ENCODE peak calls at places on chromosome 18, in seven cellular contexts. U is progenitor cell of endocrine pancreas, O is tibial artery, R is upper lobe of right lung, L is kidney epithelial cell, E is body of pancreas, W is testis. V is an unnamed sample.

GRCh38 chr18:55513199-55513598 is 74.8 kb downstream of the TCF4 start:
- DNase-seq in L (no peak), W (no peak), O (no peak), U (no peak), R (no peak), E (no peak), V (no peak)

GRCh38 chr18:9998330-9998729 is 84.5 kb downstream of the VAPA start:
- DNase-seq in W (no peak), U (no peak), O (no peak), E (no peak), R (no peak), L (no peak), V (no peak)

GRCh38 chr18:61948196-61948800 is 55.5 kb upstream of the RNF152 start:
- DNase-seq in U (no peak), R (no peak), O (no peak), L (no peak), E (no peak), W (no peak), V (no peak)

GRCh38 chr18:48455555-48456478 is 46.6 kb upstream of the ZBTB7C start:
- DNase-seq in U (no peak), E (peak; percentile 25), W (peak; percentile 37), L (peak; percentile 98), O (no peak), R (no peak), V (no peak)

GRCh38 chr18:24426398-24427294 is at the start of gene IMPACT:
- DNase-seq in L (peak; percentile 21), W (peak; percentile 89), U (peak; percentile 85), O (peak; percentile 87), R (peak; percentile 95), E (peak; percentile 83), V (peak; percentile 76)

GRCh38 chr18:44130365-44130942 is 550.2 kb upstream of the SETBP1 start:
- DNase-seq in W (peak; percentile 55), L (peak; percentile 7), O (no peak), U (peak; percentile 23), E (peak; percentile 16), R (no peak), V (no peak)

GRCh38 chr18:6627621-6628020 is 101.9 kb upstream of the ARHGAP28 start:
- DNase-seq in W (no peak), E (no peak), R (no peak), L (no peak), O (no peak), U (no peak), V (no peak)

GRCh38 chr18:78586596-78586995 is 393.0 kb upstream of the SALL3 start:
- DNase-seq in E (no peak), R (no peak), O (no peak), L (no peak), U (no peak), W (no peak), V (no peak)

GRCh38 chr18:34909637-34910364 is 131.4 kb upstream of the MAPRE2 start:
- DNase-seq in L (no peak), E (no peak), W (no peak), U (no peak), R (no peak), O (no peak), V (no peak)

GRCh38 chr18:60549338-60549960 is 176.9 kb upstream of the MC4R start:
- DNase-seq in L (peak; percentile 49), U (no peak), E (peak; percentile 54), W (peak; percentile 66), R (no peak), O (no peak), V (no peak)

GRCh38 chr18:72867721-72868665 is at the start of gene NETO1:
- DNase-seq in W (no peak), L (no peak), E (no peak), U (peak; percentile 42), O (no peak), R (no peak), V (no peak)

GRCh38 chr18:31102020-31102684 is at the start of gene DSC2:
- DNase-seq in O (no peak), R (peak; percentile 81), W (peak; percentile 25), E (peak; percentile 70), L (no peak), U (peak; percentile 68), V (no peak)

GRCh38 chr18:44871771-44872170 is 191.1 kb downstream of the SETBP1 start:
- DNase-seq in L (no peak), R (no peak), O (no peak), W (no peak), U (no peak), E (no peak), V (no peak)

GRCh38 chr18:332721-333513 is 65.1 kb upstream of the THOC1 start:
- DNase-seq in W (peak; percentile 37), R (no peak), O (no peak), E (peak; percentile 45), U (no peak), L (no peak), V (no peak)

GRCh38 chr18:9835112-9835755 is 50.5 kb upstream of the TXNDC2 start:
- DNase-seq in O (no peak), L (no peak), W (no peak), E (no peak), R (no peak), U (no peak), V (no peak)

GRCh38 chr18:47997338-47997780 is 66.9 kb upstream of the SMAD2 start:
- DNase-seq in R (no peak), L (no peak), E (no peak), U (no peak), W (peak; percentile 74), O (no peak), V (no peak)

GRCh38 chr18:3456686-3457069 is 6.7 kb downstream of the TGIF1 start:
- DNase-seq in E (no peak), W (no peak), R (no peak), L (no peak), O (no peak), U (no peak), V (no peak)

GRCh38 chr18:30775629-30776028 is 266.9 kb downstream of the DSC3 start:
- DNase-seq in O (no peak), W (no peak), U (no peak), L (no peak), R (no peak), E (no peak), V (no peak)

GRCh38 chr18:55998071-55998522 is 410.1 kb upstream of the TCF4 start:
- DNase-seq in O (no peak), W (no peak), U (no peak), R (no peak), E (peak; percentile 33), L (peak; percentile 42), V (no peak)

GRCh38 chr18:54479365-54479764 is 111.7 kb upstream of the DYNAP start:
- DNase-seq in O (no peak), L (peak; percentile 0), R (no peak), E (no peak), U (no peak), W (no peak), V (no peak)

GRCh38 chr18:48859311-48860275 is 91.2 kb downstream of the SMAD7 start:
- DNase-seq in E (no peak), W (no peak), R (peak; percentile 66), U (no peak), O (no peak), L (no peak), V (no peak)

GRCh38 chr18:8238507-8238906 is 370.7 kb upstream of the RAB12 start:
- DNase-seq in R (no peak), U (no peak), L (no peak), W (no peak), E (no peak), O (no peak), V (no peak)

DNA sequence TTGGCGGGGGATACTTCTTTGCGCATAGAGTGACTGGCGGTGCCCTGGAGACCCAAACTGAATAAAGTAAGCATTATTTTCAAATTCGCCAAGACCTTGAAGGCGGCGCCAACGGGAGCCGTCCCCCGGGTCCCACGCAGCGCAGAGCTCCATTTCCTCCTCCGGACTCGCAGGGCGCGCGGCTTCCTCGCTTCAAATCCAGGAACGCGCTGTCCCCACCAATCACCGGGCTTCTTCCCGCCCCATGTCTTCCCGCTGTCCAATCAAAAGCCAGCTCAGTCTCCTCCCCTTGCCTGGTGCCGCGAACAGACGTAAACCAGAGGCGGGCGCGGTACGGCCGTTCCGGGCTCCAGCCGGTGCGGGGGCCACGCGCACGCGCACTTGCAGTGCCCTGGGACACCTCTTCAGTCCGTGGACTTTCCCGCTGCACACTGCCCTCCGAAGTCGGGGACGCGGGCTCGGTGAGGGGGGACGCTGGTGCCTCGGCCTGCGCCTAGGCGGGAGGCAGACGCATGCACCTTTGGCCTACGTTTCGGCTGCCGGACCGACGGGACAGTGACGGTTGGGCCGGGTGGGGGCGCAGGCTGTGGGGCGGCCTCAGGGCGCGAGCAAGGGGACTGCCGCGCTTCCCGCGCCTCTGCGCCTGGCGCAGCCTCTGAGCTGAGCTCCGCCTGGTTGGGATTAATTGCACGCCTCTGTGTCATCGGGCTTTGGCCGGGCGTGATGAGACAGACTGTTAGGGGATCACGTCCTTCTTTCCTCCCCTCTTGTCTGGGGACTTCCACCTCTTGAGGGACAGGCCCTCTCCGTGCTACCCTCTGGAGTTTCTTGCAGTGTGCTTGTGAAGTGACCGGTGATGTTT is at the start of gene CEP192:
- DNase-seq in E (peak; percentile 98), R (peak; percentile 98), O (peak; percentile 98), U (peak; percentile 96), L (peak; percentile 89), W (peak; percentile 99), V (peak; percentile 95)
- TF ChIP-seq CTCF in E (no peak), R (no peak), O (no peak), U (peak; percentile 12), L (no peak), W (no peak), V (peak; percentile 22)

GRCh38 chr18:57135705-57136104 is 11.2 kb upstream of the BOD1L2 start:
- DNase-seq in L (no peak), E (no peak), O (no peak), R (no peak), U (no peak), W (no peak), V (no peak)
- TF ChIP-seq CTCF in L (no peak), E (no peak), O (no peak), R (no peak), U (peak; percentile 52), W (no peak), V (no peak)

DNA sequence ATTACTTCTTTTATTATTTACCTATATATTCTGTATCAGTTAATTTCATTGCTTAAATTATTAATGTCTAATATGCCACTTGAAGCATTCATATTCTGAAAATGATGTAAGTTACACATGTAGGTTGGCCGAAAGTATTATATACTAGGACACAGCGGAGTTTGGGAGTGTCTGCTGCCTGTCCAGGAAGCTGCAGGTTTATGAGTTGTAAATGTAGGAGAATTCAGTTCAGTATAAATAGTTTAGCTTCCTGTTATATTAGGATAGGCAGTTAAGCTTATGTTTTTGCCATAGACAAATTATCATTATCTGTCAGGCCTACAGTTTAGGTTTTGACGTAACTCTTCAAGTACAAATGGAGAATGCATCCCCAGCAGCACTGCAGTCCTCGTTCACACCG is 18.9 kb upstream of the ZNF236 start:
- DNase-seq in W (no peak), R (no peak), E (no peak), L (no peak), U (no peak), O (no peak), V (no peak)
- TF ChIP-seq CTCF in W (no peak), R (no peak), E (no peak), L (no peak), U (no peak), O (no peak), V (no peak)

DNA sequence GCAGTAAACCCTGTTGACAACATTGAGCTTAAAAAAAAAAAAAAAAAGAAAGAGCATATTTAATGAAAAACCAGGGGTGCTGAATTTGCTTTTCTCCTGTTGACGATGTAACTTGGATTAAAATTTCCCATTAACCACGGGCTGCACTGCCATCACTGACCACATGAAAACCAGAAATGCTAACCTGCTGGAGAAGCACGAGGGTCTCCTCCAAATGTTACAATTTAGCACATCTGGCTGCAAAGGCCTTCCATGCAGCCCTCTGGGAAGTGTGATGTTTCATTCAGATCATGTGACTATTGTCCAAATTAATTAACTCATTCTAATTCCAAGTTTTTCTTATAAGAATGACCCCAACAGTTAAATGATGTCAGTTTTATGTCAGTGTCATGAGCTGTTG is 26.9 kb upstream of the SERPINB12 start:
- DNase-seq in E (no peak), L (no peak), W (no peak), O (no peak), R (no peak), U (no peak), V (no peak)
- TF ChIP-seq CTCF in E (no peak), L (no peak), W (peak; percentile 18), O (no peak), R (no peak), U (peak; percentile 55), V (no peak)